ENCODE peak calls at places on chromosomes 16 and 17, in four cellular contexts. One of them, this sample, is unnamed. For H3K4me1, the result is how much of the 10 kb centered on the place peaks cover.

GRCh38 chr16:58152246-58152868 is 23.2 kb upstream of the CFAP20 start:
- DNase-seq in mammary epithelial cell: no peak
- DNase-seq in naive thymus-derived CD4-positive, alpha-beta T cell: no peak
- DNase-seq in A549: no peak
- DNase-seq in this sample: no peak

GRCh38 chr16:2971985-2972784 is 3.0 kb downstream of the PAQR4 start:
- DNase-seq in mammary epithelial cell: no peak
- DNase-seq in naive thymus-derived CD4-positive, alpha-beta T cell: no peak
- DNase-seq in A549: no peak
- DNase-seq in this sample: no peak

GRCh38 chr16:84829168-84829965 is 9.6 kb downstream of the CRISPLD2 start:
- DNase-seq in mammary epithelial cell: no peak
- DNase-seq in naive thymus-derived CD4-positive, alpha-beta T cell: no peak
- DNase-seq in A549: no peak
- DNase-seq in this sample: peak

GRCh38 chr17:27756467-27757371 is 43.6 kb downstream of the NOS2 start:
- DNase-seq in mammary epithelial cell: peak
- DNase-seq in naive thymus-derived CD4-positive, alpha-beta T cell: peak
- DNase-seq in A549: peak
- DNase-seq in this sample: peak

GRCh38 chr17:72466199-72466598 is 345.4 kb downstream of the SOX9 start:
- DNase-seq in mammary epithelial cell: peak
- DNase-seq in naive thymus-derived CD4-positive, alpha-beta T cell: no peak
- DNase-seq in A549: peak
- DNase-seq in this sample: peak

GRCh38 chr17:841313-841712 is 59.2 kb downstream of the MRM3 start:
- DNase-seq in mammary epithelial cell: no peak
- DNase-seq in naive thymus-derived CD4-positive, alpha-beta T cell: no peak
- DNase-seq in A549: no peak
- DNase-seq in this sample: no peak

GRCh38 chr17:49041527-49041926 is 44.3 kb downstream of the IGF2BP1 start:
- DNase-seq in mammary epithelial cell: no peak
- DNase-seq in naive thymus-derived CD4-positive, alpha-beta T cell: no peak
- DNase-seq in A549: no peak
- DNase-seq in this sample: no peak

GRCh38 chr17:67072885-67073284 is 28.5 kb downstream of the CACNG1 start:
- DNase-seq in mammary epithelial cell: no peak
- DNase-seq in naive thymus-derived CD4-positive, alpha-beta T cell: no peak
- DNase-seq in A549: no peak
- DNase-seq in this sample: no peak

GRCh38 chr16:89106533-89107208 is 13.0 kb downstream of the ACSF3 start:
- DNase-seq in mammary epithelial cell: no peak
- DNase-seq in naive thymus-derived CD4-positive, alpha-beta T cell: no peak
- DNase-seq in A549: no peak
- DNase-seq in this sample: no peak

GRCh38 chr17:3818786-3819185 is 17.8 kb upstream of the ITGAE start:
- DNase-seq in mammary epithelial cell: no peak
- DNase-seq in naive thymus-derived CD4-positive, alpha-beta T cell: no peak
- DNase-seq in A549: no peak
- DNase-seq in this sample: peak
- H3K4me1 ChIP-seq in mammary epithelial cell: under half
- H3K4me1 ChIP-seq in naive thymus-derived CD4-positive, alpha-beta T cell: under half
- H3K4me1 ChIP-seq in A549: under half
- H3K4me1 ChIP-seq in this sample: under half

GRCh38 chr17:64092952-64093451 is 36.9 kb downstream of the ERN1 start:
- DNase-seq in mammary epithelial cell: no peak
- DNase-seq in naive thymus-derived CD4-positive, alpha-beta T cell: no peak
- DNase-seq in A549: no peak
- DNase-seq in this sample: no peak

GRCh38 chr17:64090144-64090543 is 39.8 kb downstream of the ERN1 start:
- DNase-seq in mammary epithelial cell: no peak
- DNase-seq in naive thymus-derived CD4-positive, alpha-beta T cell: no peak
- DNase-seq in A549: no peak
- DNase-seq in this sample: no peak

GRCh38 chr17:64091116-64091515 is 38.8 kb downstream of the ERN1 start:
- DNase-seq in mammary epithelial cell: peak
- DNase-seq in naive thymus-derived CD4-positive, alpha-beta T cell: no peak
- DNase-seq in A549: no peak
- DNase-seq in this sample: peak

GRCh38 chr17:64092111-64092510 is 37.8 kb downstream of the ERN1 start:
- DNase-seq in mammary epithelial cell: no peak
- DNase-seq in naive thymus-derived CD4-positive, alpha-beta T cell: no peak
- DNase-seq in A549: no peak
- DNase-seq in this sample: no peak

GRCh38 chr17:64091571-64091970 is 38.4 kb downstream of the ERN1 start:
- DNase-seq in mammary epithelial cell: no peak
- DNase-seq in naive thymus-derived CD4-positive, alpha-beta T cell: no peak
- DNase-seq in A549: no peak
- DNase-seq in this sample: no peak
- H3K4me1 ChIP-seq in mammary epithelial cell: under half
- H3K4me1 ChIP-seq in naive thymus-derived CD4-positive, alpha-beta T cell: under half
- H3K4me1 ChIP-seq in A549: under half
- H3K4me1 ChIP-seq in this sample: under half

DNA sequence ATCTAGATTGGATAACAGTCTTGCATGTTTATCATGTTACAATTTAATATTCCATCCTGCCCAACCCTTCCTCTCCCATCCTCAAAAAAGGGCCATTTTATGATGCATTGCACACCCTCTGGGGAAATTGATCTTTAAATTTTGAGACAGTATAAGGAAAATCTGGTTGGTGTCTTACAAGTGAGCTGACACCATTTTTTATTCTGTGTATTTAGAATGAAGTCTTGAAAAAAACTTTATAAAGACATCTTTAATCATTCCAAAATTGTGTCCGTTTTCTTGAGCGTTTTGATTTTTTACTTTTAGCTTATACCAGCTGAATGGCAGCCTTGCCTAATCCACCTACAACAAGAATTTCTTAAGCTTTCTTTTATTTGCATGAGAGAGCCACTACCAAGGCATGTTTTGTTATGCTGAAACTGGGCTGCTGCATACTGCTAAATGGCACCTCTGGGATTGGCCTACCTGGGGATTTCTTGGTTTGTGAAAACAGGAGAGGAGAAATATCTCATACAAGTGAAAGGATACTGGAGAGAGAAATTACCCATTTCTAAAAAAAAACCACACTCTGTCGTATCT is 52.3 kb downstream of the TUBD1 start:
- DNase-seq in mammary epithelial cell: peak
- DNase-seq in naive thymus-derived CD4-positive, alpha-beta T cell: no peak
- DNase-seq in A549: peak
- DNase-seq in this sample: peak
- H3K4me1 ChIP-seq in mammary epithelial cell: under half
- H3K4me1 ChIP-seq in naive thymus-derived CD4-positive, alpha-beta T cell: under half
- H3K4me1 ChIP-seq in A549: under half
- H3K4me1 ChIP-seq in this sample: under half

GRCh38 chr16:73031155-73031866 is 16.6 kb downstream of the ZFHX3 start:
- DNase-seq in mammary epithelial cell: no peak
- DNase-seq in naive thymus-derived CD4-positive, alpha-beta T cell: no peak
- DNase-seq in A549: no peak
- DNase-seq in this sample: peak

GRCh38 chr16:73032548-73033270 is 15.2 kb downstream of the ZFHX3 start:
- DNase-seq in mammary epithelial cell: no peak
- DNase-seq in naive thymus-derived CD4-positive, alpha-beta T cell: no peak
- DNase-seq in A549: no peak
- DNase-seq in this sample: no peak

GRCh38 chr16:73036074-73036826 is 11.7 kb downstream of the ZFHX3 start:
- DNase-seq in mammary epithelial cell: no peak
- DNase-seq in naive thymus-derived CD4-positive, alpha-beta T cell: no peak
- DNase-seq in A549: no peak
- DNase-seq in this sample: no peak

GRCh38 chr16:73034374-73034773 is 13.6 kb downstream of the ZFHX3 start:
- DNase-seq in mammary epithelial cell: no peak
- DNase-seq in naive thymus-derived CD4-positive, alpha-beta T cell: no peak
- DNase-seq in A549: no peak
- DNase-seq in this sample: no peak

GRCh38 chr16:73033271-73033998 is 14.5 kb downstream of the ZFHX3 start:
- DNase-seq in mammary epithelial cell: no peak
- DNase-seq in naive thymus-derived CD4-positive, alpha-beta T cell: no peak
- DNase-seq in A549: no peak
- DNase-seq in this sample: no peak
- H3K4me1 ChIP-seq in mammary epithelial cell: under half
- H3K4me1 ChIP-seq in naive thymus-derived CD4-positive, alpha-beta T cell: under half
- H3K4me1 ChIP-seq in A549: under half
- H3K4me1 ChIP-seq in this sample: under half

DNA sequence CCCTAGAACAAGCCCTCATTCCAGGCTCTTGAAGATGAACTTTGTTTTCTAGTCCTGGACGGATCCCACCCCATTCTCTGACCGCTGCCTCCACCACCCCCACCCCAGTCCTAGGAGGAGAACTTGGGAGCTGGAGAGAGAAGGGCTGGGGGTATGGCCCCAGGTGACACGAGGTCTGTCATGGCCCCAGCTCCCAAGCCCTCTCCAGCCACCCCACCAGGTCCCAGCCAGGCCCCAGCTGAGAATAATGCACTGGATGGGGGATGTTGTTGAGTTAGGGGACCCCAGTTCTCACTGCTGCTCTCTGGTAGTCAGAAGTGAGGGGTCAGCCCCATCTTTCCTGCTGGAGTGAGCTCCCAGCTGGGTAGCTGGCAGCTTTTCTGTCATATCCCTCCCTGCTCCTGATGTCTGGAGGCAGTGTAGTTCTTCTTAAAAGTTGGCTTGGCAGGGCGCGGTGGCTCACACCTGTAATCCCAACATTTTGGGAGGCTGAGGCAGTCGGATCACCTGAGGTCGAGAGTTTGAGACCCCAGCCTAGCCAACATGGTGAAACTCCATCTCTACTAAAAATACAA is 4.6 kb upstream of the COL1A1 start:
- DNase-seq in mammary epithelial cell: no peak
- DNase-seq in naive thymus-derived CD4-positive, alpha-beta T cell: no peak
- DNase-seq in A549: no peak
- DNase-seq in this sample: peak
- H3K4me1 ChIP-seq in mammary epithelial cell: under half
- H3K4me1 ChIP-seq in naive thymus-derived CD4-positive, alpha-beta T cell: under half
- H3K4me1 ChIP-seq in A549: under half
- H3K4me1 ChIP-seq in this sample: half or more

DNA sequence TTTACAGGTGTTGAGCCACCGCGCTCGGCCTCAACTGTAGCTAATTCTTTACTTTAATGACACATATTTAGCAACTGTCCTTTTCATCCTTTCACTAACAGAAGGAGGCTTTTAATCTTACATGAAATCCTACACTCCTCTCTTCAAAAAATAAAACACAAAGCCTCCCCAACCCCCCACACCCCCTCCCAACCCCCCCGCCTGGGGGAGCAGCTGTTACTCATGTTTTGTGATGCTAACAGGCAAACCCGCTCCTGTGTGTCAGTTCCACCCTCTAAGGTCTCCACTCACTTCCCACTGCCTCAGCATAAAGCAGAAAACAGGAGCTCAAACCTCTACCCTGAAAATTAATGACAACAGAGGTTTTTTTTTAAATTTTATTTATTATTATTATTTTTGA is 55.4 kb upstream of the SLC25A19 start:
- DNase-seq in mammary epithelial cell: no peak
- DNase-seq in naive thymus-derived CD4-positive, alpha-beta T cell: no peak
- DNase-seq in A549: no peak
- DNase-seq in this sample: no peak
- H3K4me1 ChIP-seq in mammary epithelial cell: under half
- H3K4me1 ChIP-seq in naive thymus-derived CD4-positive, alpha-beta T cell: half or more
- H3K4me1 ChIP-seq in A549: under half
- H3K4me1 ChIP-seq in this sample: under half

DNA sequence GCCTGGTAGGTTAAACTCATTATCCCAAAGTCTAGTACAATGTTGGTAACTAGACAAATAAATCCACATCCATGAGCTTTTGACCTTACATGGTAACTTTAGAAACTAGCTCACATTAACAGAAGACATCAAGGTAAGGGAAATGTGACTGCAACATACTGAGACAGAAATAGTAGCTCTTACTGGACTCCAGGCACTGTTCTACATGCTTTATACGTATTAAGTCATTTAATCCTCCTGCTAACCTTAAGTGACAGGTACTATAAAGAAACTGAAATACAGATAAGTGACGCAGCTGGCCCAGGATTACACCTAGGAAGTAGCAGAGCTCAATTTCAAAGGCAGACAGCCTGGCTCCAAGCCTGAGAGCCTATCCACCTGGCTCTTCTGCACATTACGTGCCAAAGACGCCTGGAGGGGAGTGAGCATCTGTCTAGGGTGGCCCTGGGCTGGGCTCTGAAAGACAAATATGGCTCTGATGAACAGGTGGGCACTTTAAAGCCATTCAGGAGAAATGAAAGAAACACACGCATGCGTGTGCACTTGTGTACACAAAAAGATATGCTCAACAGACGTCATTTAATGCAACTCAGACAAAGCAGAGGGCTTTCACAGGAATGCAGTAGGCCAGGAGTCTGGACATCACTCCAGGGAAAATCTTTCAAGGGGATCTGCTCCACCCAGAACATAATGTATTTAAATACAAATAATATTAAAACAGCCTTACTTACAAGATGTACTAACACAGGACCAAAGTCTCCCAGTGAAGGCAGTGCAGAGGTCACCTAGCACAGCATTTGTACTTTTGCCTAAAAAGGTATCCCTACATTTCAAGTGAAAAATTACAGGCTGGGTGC is 4.4 kb downstream of the ZC3H7A start:
- DNase-seq in mammary epithelial cell: no peak
- DNase-seq in naive thymus-derived CD4-positive, alpha-beta T cell: peak
- DNase-seq in A549: no peak
- DNase-seq in this sample: no peak
- H3K4me1 ChIP-seq in mammary epithelial cell: under half
- H3K4me1 ChIP-seq in naive thymus-derived CD4-positive, alpha-beta T cell: half or more
- H3K4me1 ChIP-seq in A549: under half
- H3K4me1 ChIP-seq in this sample: under half

GRCh38 chr17:3657588-3657869 is 10.8 kb downstream of the TAX1BP3 start:
- DNase-seq in mammary epithelial cell: no peak
- DNase-seq in naive thymus-derived CD4-positive, alpha-beta T cell: no peak
- DNase-seq in A549: no peak
- DNase-seq in this sample: no peak

GRCh38 chr17:3659541-3660111 is 8.8 kb downstream of the TAX1BP3 start:
- DNase-seq in mammary epithelial cell: peak
- DNase-seq in naive thymus-derived CD4-positive, alpha-beta T cell: no peak
- DNase-seq in A549: peak
- DNase-seq in this sample: peak

GRCh38 chr17:3657874-3658783 is 10.2 kb downstream of the TAX1BP3 start:
- DNase-seq in mammary epithelial cell: no peak
- DNase-seq in naive thymus-derived CD4-positive, alpha-beta T cell: no peak
- DNase-seq in A549: no peak
- DNase-seq in this sample: no peak

GRCh38 chr17:3658784-3659449 is 9.5 kb downstream of the TAX1BP3 start:
- DNase-seq in mammary epithelial cell: no peak
- DNase-seq in naive thymus-derived CD4-positive, alpha-beta T cell: no peak
- DNase-seq in A549: no peak
- DNase-seq in this sample: no peak

GRCh38 chr17:3660311-3660891 is 8.0 kb downstream of the TAX1BP3 start:
- DNase-seq in mammary epithelial cell: no peak
- DNase-seq in naive thymus-derived CD4-positive, alpha-beta T cell: no peak
- DNase-seq in A549: no peak
- DNase-seq in this sample: no peak
- H3K4me1 ChIP-seq in mammary epithelial cell: under half
- H3K4me1 ChIP-seq in naive thymus-derived CD4-positive, alpha-beta T cell: under half
- H3K4me1 ChIP-seq in A549: under half
- H3K4me1 ChIP-seq in this sample: under half

DNA sequence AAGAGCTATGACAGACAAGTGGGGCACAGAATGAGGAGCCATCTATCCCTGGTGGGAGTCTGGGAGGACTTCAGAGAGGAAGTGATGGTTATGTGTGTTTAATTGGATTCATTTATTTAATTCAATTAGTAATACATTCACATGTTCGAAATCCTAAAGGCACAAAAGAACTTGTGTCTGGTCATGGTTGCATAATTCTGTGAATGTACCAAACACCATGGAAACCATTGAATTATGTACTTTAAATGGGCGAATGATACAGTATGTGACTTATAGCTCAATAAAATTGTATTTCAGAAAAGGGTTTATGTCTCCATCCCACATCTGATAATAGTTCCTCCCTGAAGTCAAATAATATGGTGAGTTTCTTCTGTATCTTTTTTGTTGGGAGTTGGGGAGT is 19.8 kb upstream of the G6PC1 start:
- DNase-seq in mammary epithelial cell: no peak
- DNase-seq in naive thymus-derived CD4-positive, alpha-beta T cell: no peak
- DNase-seq in A549: no peak
- DNase-seq in this sample: no peak
- H3K4me1 ChIP-seq in mammary epithelial cell: under half
- H3K4me1 ChIP-seq in naive thymus-derived CD4-positive, alpha-beta T cell: under half
- H3K4me1 ChIP-seq in A549: under half
- H3K4me1 ChIP-seq in this sample: under half